ENCODE peak calls at places on chromosomes 5 and 9, in eight cellular contexts. J is spleen, W is ovary, N is adrenal gland, G is tibial nerve, Y is IMR-90, C is right lobe of liver, L is A549. T is an unnamed sample.
A peak's percentile ranks its signal among the peaks of the same experiment; 100 is the strongest.

GRCh38 chr5:16179936-16180788 is 571 bp upstream of the MARCHF11 start:
- DNase-seq in J (no peak), C (no peak), W (peak; percentile 24), L (no peak), Y (no peak), G (no peak), N (no peak), T (no peak)

GRCh38 chr5:109826426-109826825 is 136.7 kb downstream of the MAN2A1 start:
- DNase-seq in Y (peak; percentile 55), C (no peak), L (no peak), J (no peak), G (no peak), N (no peak), W (no peak), T (no peak)

GRCh38 chr5:11683666-11684065 is 220.6 kb downstream of the CTNND2 start:
- DNase-seq in C (peak; percentile 52), W (no peak), Y (no peak), N (peak; percentile 26), J (no peak), L (no peak), G (peak; percentile 57), T (no peak)

GRCh38 chr5:39220280-39221030 is 1.1 kb upstream of the FYB1 start:
- DNase-seq in J (no peak), W (no peak), Y (no peak), G (no peak), C (no peak), N (no peak), L (no peak), T (no peak)

GRCh38 chr9:20191239-20191840 is 402.5 kb upstream of the SLC24A2 start:
- DNase-seq in C (no peak), L (peak; percentile 9), Y (no peak), J (no peak), G (no peak), W (no peak), N (no peak), T (no peak)

GRCh38 chr9:4620046-4620765 is 41.9 kb upstream of the PLPP6 start:
- DNase-seq in W (no peak), Y (no peak), N (no peak), L (no peak), J (no peak), G (no peak), C (no peak), T (no peak)

GRCh38 chr5:65151632-65152031 is 330.1 kb downstream of the ADAMTS6 start:
- DNase-seq in C (no peak), Y (peak; percentile 26), N (peak; percentile 26), J (no peak), L (peak; percentile 23), G (peak; percentile 20), W (no peak), T (no peak)

GRCh38 chr5:132525299-132525724 is 18.0 kb downstream of the IL5 start:
- DNase-seq in G (no peak), J (no peak), N (no peak), Y (no peak), L (no peak), C (no peak), W (no peak), T (no peak)

GRCh38 chr5:53423724-53424123 is 56.7 kb upstream of the FST start:
- DNase-seq in J (no peak), W (no peak), L (no peak), Y (peak; percentile 75), C (no peak), G (no peak), N (no peak), T (no peak)

GRCh38 chr9:128206484-128206883 is 3.3 kb downstream of the DNM1 start:
- DNase-seq in G (no peak), J (no peak), L (no peak), C (no peak), W (no peak), Y (no peak), N (no peak), T (no peak)

GRCh38 chr9:35656340-35656739 is 1.5 kb downstream of the RMRP start:
- DNase-seq in C (no peak), Y (no peak), G (no peak), N (no peak), W (no peak), L (no peak), J (no peak), T (no peak)

GRCh38 chr9:90726215-90726614 is 75.4 kb upstream of the SYK start:
- DNase-seq in Y (no peak), C (no peak), N (no peak), G (no peak), W (no peak), J (no peak), L (no peak), T (no peak)

GRCh38 chr5:38500861-38501260 is 55.6 kb downstream of the LIFR start:
- DNase-seq in J (no peak), C (no peak), L (no peak), Y (peak; percentile 76), N (no peak), W (no peak), G (no peak), T (no peak)

GRCh38 chr9:114718801-114719221 is 36.8 kb upstream of the TEX48 start:
- DNase-seq in G (no peak), Y (no peak), J (no peak), W (no peak), N (no peak), C (no peak), L (peak; percentile 22), T (peak; percentile 68)

GRCh38 chr5:133867851-133868545 is 100.4 kb downstream of the C5orf15 start:
- DNase-seq in J (no peak), G (no peak), L (no peak), Y (no peak), W (no peak), N (no peak), C (no peak), T (no peak)

GRCh38 chr5:133867341-133867740 is 101.1 kb downstream of the C5orf15 start:
- DNase-seq in Y (no peak), J (no peak), G (no peak), N (no peak), W (no peak), L (no peak), C (no peak), T (no peak)

GRCh38 chr5:133870661-133871060 is 97.8 kb downstream of the C5orf15 start:
- DNase-seq in G (no peak), J (no peak), W (no peak), L (no peak), Y (peak; percentile 58), C (no peak), N (no peak), T (no peak)

GRCh38 chr5:133869675-133869978 is 98.8 kb downstream of the C5orf15 start:
- DNase-seq in Y (no peak), L (no peak), N (peak; percentile 27), C (peak; percentile 77), J (no peak), W (no peak), G (peak; percentile 9), T (no peak)

GRCh38 chr5:133868946-133869674 is 99.3 kb downstream of the C5orf15 start:
- DNase-seq in N (peak; percentile 74), L (peak; percentile 75), G (peak; percentile 77), C (peak; percentile 67), Y (peak; percentile 73), J (peak; percentile 86), W (peak; percentile 78), T (peak; percentile 87)
- H3K4me3 ChIP-seq in N (no peak overlapping the region), L (no peak overlapping the region), G (no peak overlapping the region), C (no peak overlapping the region), Y (no peak overlapping the region), J (no peak overlapping the region), W (no peak overlapping the region), T (no peak overlapping the region)

GRCh38 chr5:10591159-10591558 is 27.3 kb downstream of the ANKRD33B start:
- DNase-seq in N (no peak), L (no peak), Y (no peak), G (no peak), C (peak; percentile 11), J (no peak), W (no peak), T (no peak)

GRCh38 chr5:10593531-10594181 is 29.8 kb downstream of the ANKRD33B start:
- DNase-seq in L (no peak), J (no peak), Y (no peak), W (no peak), G (no peak), C (peak; percentile 37), N (no peak), T (no peak)

GRCh38 chr5:10591946-10592345 is 28.1 kb downstream of the ANKRD33B start:
- DNase-seq in N (no peak), L (no peak), C (no peak), W (no peak), Y (no peak), J (no peak), G (no peak), T (no peak)

GRCh38 chr5:10594591-10595210 is 30.8 kb downstream of the ANKRD33B start:
- DNase-seq in C (peak; percentile 33), J (peak; percentile 52), L (no peak), N (no peak), Y (peak; percentile 49), G (no peak), W (no peak), T (no peak)

DNA sequence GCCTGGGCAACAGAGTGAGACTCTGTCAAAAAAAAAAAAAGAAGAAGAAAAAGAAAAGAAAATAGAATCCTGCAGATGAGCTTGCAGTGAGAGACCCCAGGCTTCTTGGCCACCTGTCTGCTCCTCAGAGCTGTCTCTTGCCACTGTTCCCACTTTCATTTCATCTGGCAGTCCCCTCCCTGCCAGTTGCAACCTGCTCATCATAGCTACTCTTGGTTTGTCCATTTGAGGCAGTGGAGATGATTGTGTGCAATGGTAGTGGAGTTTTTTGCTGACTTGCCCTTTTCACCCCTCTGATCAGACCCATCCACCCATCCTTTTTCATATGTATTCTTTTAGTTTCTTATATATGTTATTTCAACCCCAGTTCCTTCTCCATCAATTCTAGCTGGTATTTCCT is 28.7 kb downstream of the ANKRD33B start:
- DNase-seq in N (no peak), W (no peak), L (no peak), J (no peak), G (no peak), C (peak; percentile 10), Y (no peak), T (no peak)
- H3K4me1 ChIP-seq in N (no peaks in the 10 kb centered on the region), W (peaks cover 3% of the 10 kb centered on the region), L (peaks cover 69% of the 10 kb centered on the region), J (peaks cover 20% of the 10 kb centered on the region), G (peaks cover 62% of the 10 kb centered on the region), C (no peaks in the 10 kb centered on the region), Y (peaks cover 15% of the 10 kb centered on the region), T (no peaks in the 10 kb centered on the region)

DNA sequence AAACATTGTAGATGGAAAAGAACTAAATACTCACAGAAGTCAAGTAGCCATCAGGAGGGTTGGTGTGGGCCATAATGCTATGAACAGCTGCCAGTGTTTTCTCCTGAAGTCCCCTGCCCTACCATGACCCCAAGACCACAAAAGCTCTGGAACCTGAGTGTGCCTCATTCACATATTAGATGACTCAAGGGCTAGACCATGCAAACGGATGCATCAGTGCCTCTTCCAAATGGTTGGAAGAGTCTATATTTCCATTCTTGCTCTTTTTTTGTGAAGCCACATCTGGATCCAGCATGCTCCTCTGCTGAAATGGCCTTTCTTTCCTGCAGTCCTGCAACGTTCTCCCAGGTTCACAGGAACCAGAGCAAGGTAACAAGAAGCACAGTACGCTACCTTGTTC is 136.6 kb upstream of the EPB41L4A start:
- DNase-seq in L (no peak), J (no peak), N (no peak), W (no peak), G (no peak), Y (peak; percentile 57), C (no peak), T (no peak)
- TF ChIP-seq POLR2A in L (no peak), J (no peak), N (no peak), W (no peak), G (no peak), Y (no peak), C (no peak), T (no peak)

GRCh38 chr5:105882956-105883481 is 1787.7 kb downstream of the EFNA5 start:
- DNase-seq in J (peak; percentile 23), G (no peak), N (no peak), C (no peak), W (no peak), L (no peak), Y (no peak), T (no peak)

GRCh38 chr5:105885266-105885665 is 1785.5 kb downstream of the EFNA5 start:
- DNase-seq in J (no peak), L (no peak), W (no peak), C (no peak), Y (peak; percentile 66), G (no peak), N (no peak), T (no peak)
- H3K4me3 ChIP-seq in J (no peak overlapping the region), L (no peak overlapping the region), W (no peak overlapping the region), C (no peak overlapping the region), Y (no peak overlapping the region), G (no peak overlapping the region), N (no peak overlapping the region), T (no peak overlapping the region)

T was measured in Peyer's patch.